ENCODE peak calls at places on chromosomes 1 and 21, in eight cellular contexts. One of them, this sample, is unnamed.

GRCh38 chr1:8344893-8345507 is 27.1 kb downstream of the SLC45A1 start:
- DNase-seq in kidney tubule cell: no peak
- DNase-seq in DMS 273 treated with DMSO at 0.1 percent for 48 hours: no peak
- DNase-seq in foreskin keratinocyte: no peak
- DNase-seq in T-helper 2 cell: no peak
- DNase-seq in fibroblast of mammary gland: no peak
- DNase-seq in omental fat pad: no peak
- DNase-seq in activated gamma-delta T cell treated with Interleukin-2 at 50 U/mL for 16 hours: no peak
- DNase-seq in this sample: no peak

GRCh38 chr1:173554541-173555250 is 48.2 kb downstream of the SLC9C2 start:
- DNase-seq in T-helper 2 cell: no peak
- DNase-seq in DMS 273 treated with DMSO at 0.1 percent for 48 hours: no peak
- DNase-seq in omental fat pad: no peak
- DNase-seq in foreskin keratinocyte: peak
- DNase-seq in activated gamma-delta T cell treated with Interleukin-2 at 50 U/mL for 16 hours: no peak
- DNase-seq in fibroblast of mammary gland: no peak
- DNase-seq in kidney tubule cell: peak
- DNase-seq in this sample: no peak

GRCh38 chr1:22443332-22443731 is 8.3 kb upstream of the ZBTB40 start:
- DNase-seq in foreskin keratinocyte: no peak
- DNase-seq in activated gamma-delta T cell treated with Interleukin-2 at 50 U/mL for 16 hours: no peak
- DNase-seq in fibroblast of mammary gland: no peak
- DNase-seq in DMS 273 treated with DMSO at 0.1 percent for 48 hours: no peak
- DNase-seq in T-helper 2 cell: no peak
- DNase-seq in omental fat pad: no peak
- DNase-seq in kidney tubule cell: no peak
- DNase-seq in this sample: no peak

GRCh38 chr1:15989776-15990175 is 13.9 kb upstream of the ZBTB17 start:
- DNase-seq in fibroblast of mammary gland: no peak
- DNase-seq in T-helper 2 cell: no peak
- DNase-seq in DMS 273 treated with DMSO at 0.1 percent for 48 hours: no peak
- DNase-seq in activated gamma-delta T cell treated with Interleukin-2 at 50 U/mL for 16 hours: no peak
- DNase-seq in kidney tubule cell: no peak
- DNase-seq in foreskin keratinocyte: no peak
- DNase-seq in omental fat pad: no peak
- DNase-seq in this sample: no peak

GRCh38 chr1:1245178-1245839 is 1.2 kb downstream of the C1QTNF12 start:
- DNase-seq in kidney tubule cell: no peak
- DNase-seq in T-helper 2 cell: no peak
- DNase-seq in foreskin keratinocyte: no peak
- DNase-seq in fibroblast of mammary gland: no peak
- DNase-seq in omental fat pad: no peak
- DNase-seq in activated gamma-delta T cell treated with Interleukin-2 at 50 U/mL for 16 hours: no peak
- DNase-seq in DMS 273 treated with DMSO at 0.1 percent for 48 hours: no peak
- DNase-seq in this sample: no peak

GRCh38 chr1:193110864-193111263 is 5.7 kb upstream of the GLRX2 start:
- DNase-seq in T-helper 2 cell: no peak
- DNase-seq in activated gamma-delta T cell treated with Interleukin-2 at 50 U/mL for 16 hours: no peak
- DNase-seq in omental fat pad: no peak
- DNase-seq in foreskin keratinocyte: no peak
- DNase-seq in DMS 273 treated with DMSO at 0.1 percent for 48 hours: no peak
- DNase-seq in kidney tubule cell: no peak
- DNase-seq in fibroblast of mammary gland: no peak
- DNase-seq in this sample: no peak

GRCh38 chr21:17554619-17555472 is 42.0 kb downstream of the CXADR start:
- DNase-seq in activated gamma-delta T cell treated with Interleukin-2 at 50 U/mL for 16 hours: no peak
- DNase-seq in T-helper 2 cell: peak
- DNase-seq in DMS 273 treated with DMSO at 0.1 percent for 48 hours: no peak
- DNase-seq in kidney tubule cell: peak
- DNase-seq in foreskin keratinocyte: no peak
- DNase-seq in omental fat pad: no peak
- DNase-seq in fibroblast of mammary gland: peak
- DNase-seq in this sample: peak

GRCh38 chr1:47761201-47761930 is 235.8 kb downstream of the TRABD2B start:
- DNase-seq in fibroblast of mammary gland: no peak
- DNase-seq in activated gamma-delta T cell treated with Interleukin-2 at 50 U/mL for 16 hours: no peak
- DNase-seq in omental fat pad: no peak
- DNase-seq in foreskin keratinocyte: no peak
- DNase-seq in DMS 273 treated with DMSO at 0.1 percent for 48 hours: no peak
- DNase-seq in T-helper 2 cell: no peak
- DNase-seq in kidney tubule cell: no peak
- DNase-seq in this sample: no peak

GRCh38 chr1:204286841-204287387 is 72.8 kb downstream of the PLEKHA6 start:
- DNase-seq in omental fat pad: no peak
- DNase-seq in activated gamma-delta T cell treated with Interleukin-2 at 50 U/mL for 16 hours: peak
- DNase-seq in fibroblast of mammary gland: no peak
- DNase-seq in kidney tubule cell: peak
- DNase-seq in DMS 273 treated with DMSO at 0.1 percent for 48 hours: no peak
- DNase-seq in foreskin keratinocyte: no peak
- DNase-seq in T-helper 2 cell: peak
- DNase-seq in this sample: peak

GRCh38 chr1:226083303-226084101 is 21.0 kb downstream of the H3-3A start:
- DNase-seq in foreskin keratinocyte: no peak
- DNase-seq in T-helper 2 cell: peak
- DNase-seq in kidney tubule cell: peak
- DNase-seq in omental fat pad: peak
- DNase-seq in DMS 273 treated with DMSO at 0.1 percent for 48 hours: peak
- DNase-seq in activated gamma-delta T cell treated with Interleukin-2 at 50 U/mL for 16 hours: peak
- DNase-seq in fibroblast of mammary gland: peak
- DNase-seq in this sample: peak

GRCh38 chr1:52692697-52693096 is 5.5 kb downstream of the COA7 start:
- DNase-seq in T-helper 2 cell: no peak
- DNase-seq in foreskin keratinocyte: no peak
- DNase-seq in activated gamma-delta T cell treated with Interleukin-2 at 50 U/mL for 16 hours: no peak
- DNase-seq in kidney tubule cell: no peak
- DNase-seq in omental fat pad: no peak
- DNase-seq in fibroblast of mammary gland: no peak
- DNase-seq in DMS 273 treated with DMSO at 0.1 percent for 48 hours: no peak
- DNase-seq in this sample: no peak

GRCh38 chr1:229372251-229372650 is 29.4 kb upstream of the CCSAP start:
- DNase-seq in fibroblast of mammary gland: no peak
- DNase-seq in DMS 273 treated with DMSO at 0.1 percent for 48 hours: no peak
- DNase-seq in T-helper 2 cell: no peak
- DNase-seq in activated gamma-delta T cell treated with Interleukin-2 at 50 U/mL for 16 hours: no peak
- DNase-seq in omental fat pad: no peak
- DNase-seq in kidney tubule cell: no peak
- DNase-seq in foreskin keratinocyte: peak
- DNase-seq in this sample: no peak

GRCh38 chr21:46150073-46150472 is 5.3 kb downstream of the FTCD start:
- DNase-seq in activated gamma-delta T cell treated with Interleukin-2 at 50 U/mL for 16 hours: no peak
- DNase-seq in fibroblast of mammary gland: no peak
- DNase-seq in omental fat pad: no peak
- DNase-seq in foreskin keratinocyte: no peak
- DNase-seq in DMS 273 treated with DMSO at 0.1 percent for 48 hours: no peak
- DNase-seq in T-helper 2 cell: no peak
- DNase-seq in kidney tubule cell: no peak
- DNase-seq in this sample: no peak